ENCODE peak calls at places on chromosomes 2 and 18, in six cellular contexts. O is NCI-H146; D is nephron progenitor cell; A is suprapubic skin; Q is GM10248; B is naive thymus-derived CD8-positive, alpha-beta T cell. N is an unnamed sample.

GRCh38 chr2:136131961-136132839 is 14.3 kb upstream of the CXCR4 start:
- DNase-seq in D (no peak), O (no peak), B (peak), Q (peak), A (no peak), N (peak)

GRCh38 chr2:10390369-10390801 is 57.7 kb downstream of the ODC1 start:
- DNase-seq in O (no peak), A (no peak), D (no peak), B (no peak), Q (no peak), N (no peak)

GRCh38 chr18:79434611-79435010 is 38.9 kb downstream of the NFATC1 start:
- DNase-seq in B (no peak), A (no peak), Q (no peak), O (no peak), D (no peak), N (no peak)

GRCh38 chr2:167986223-167986622 is 261.2 kb downstream of the STK39 start:
- DNase-seq in A (no peak), D (no peak), Q (no peak), B (no peak), O (no peak), N (no peak)

GRCh38 chr2:190600293-190601103 is 48.4 kb upstream of the NAB1 start:
- DNase-seq in D (no peak), Q (no peak), A (no peak), B (no peak), O (no peak), N (no peak)

GRCh38 chr2:25276569-25277465 is 64.9 kb downstream of the DNMT3A start:
- DNase-seq in Q (peak), B (peak), A (no peak), O (no peak), D (peak), N (peak)

GRCh38 chr2:145325485-145325884 is 805.6 kb upstream of the ZEB2 start:
- DNase-seq in Q (no peak), D (no peak), B (no peak), O (no peak), A (no peak), N (no peak)

GRCh38 chr2:2769481-2770431 is 438.7 kb upstream of the MYT1L start:
- DNase-seq in D (no peak), Q (no peak), O (peak), A (no peak), B (no peak), N (no peak)

GRCh38 chr2:18077724-18078123 is 199.3 kb downstream of the KCNS3 start:
- DNase-seq in Q (no peak), D (no peak), O (no peak), B (no peak), A (no peak), N (no peak)

GRCh38 chr2:134160793-134161504 is 92.9 kb upstream of the MGAT5 start:
- DNase-seq in Q (no peak), B (no peak), A (no peak), O (no peak), D (peak), N (no peak)

GRCh38 chr2:48600204-48600813 is 17.3 kb upstream of the GTF2A1L start:
- DNase-seq in A (no peak), Q (peak), O (peak), D (peak), B (no peak), N (no peak)

GRCh38 chr2:201996681-201997254 is 36.9 kb upstream of the FZD7 start:
- DNase-seq in O (no peak), Q (no peak), B (no peak), A (no peak), D (no peak), N (no peak)